ENCODE peak calls at places on chromosomes 6 and 20, in five cellular contexts. One of them, this sample, is unnamed.

GRCh38 chr6:25155221-25155620 is 124.0 kb upstream of the CARMIL1 start:
- DNase-seq in cardiac fibroblast: no peak
- DNase-seq in progenitor cell of endocrine pancreas: no peak
- DNase-seq in lung microvascular endothelial cell: no peak
- DNase-seq in left lobe of liver: no peak
- DNase-seq in this sample: no peak

GRCh38 chr20:31967830-31968249 is at the start of gene XKR7:
- DNase-seq in cardiac fibroblast: no peak
- DNase-seq in lung microvascular endothelial cell: no peak
- DNase-seq in left lobe of liver: no peak
- DNase-seq in progenitor cell of endocrine pancreas: no peak
- DNase-seq in this sample: no peak

GRCh38 chr6:129267028-129267427 is 384.1 kb downstream of the LAMA2 start:
- DNase-seq in progenitor cell of endocrine pancreas: no peak
- DNase-seq in lung microvascular endothelial cell: no peak
- DNase-seq in left lobe of liver: no peak
- DNase-seq in cardiac fibroblast: no peak
- DNase-seq in this sample: no peak

GRCh38 chr20:57708694-57709673 is 831 bp downstream of the PMEPA1 start:
- DNase-seq in cardiac fibroblast: peak
- DNase-seq in lung microvascular endothelial cell: peak
- DNase-seq in left lobe of liver: no peak
- DNase-seq in progenitor cell of endocrine pancreas: no peak
- DNase-seq in this sample: no peak

GRCh38 chr20:4151991-4152695 is 136.8 kb upstream of the RNF24 start:
- DNase-seq in left lobe of liver: no peak
- DNase-seq in cardiac fibroblast: no peak
- DNase-seq in progenitor cell of endocrine pancreas: no peak
- DNase-seq in lung microvascular endothelial cell: peak
- DNase-seq in this sample: no peak

GRCh38 chr20:59231124-59231804 is 67.6 kb downstream of the ZNF831 start:
- DNase-seq in left lobe of liver: no peak
- DNase-seq in progenitor cell of endocrine pancreas: no peak
- DNase-seq in cardiac fibroblast: no peak
- DNase-seq in lung microvascular endothelial cell: no peak
- DNase-seq in this sample: no peak

GRCh38 chr6:161631676-161632194 is 357.9 kb upstream of the AGPAT4 start:
- DNase-seq in progenitor cell of endocrine pancreas: no peak
- DNase-seq in cardiac fibroblast: peak
- DNase-seq in lung microvascular endothelial cell: no peak
- DNase-seq in left lobe of liver: no peak
- DNase-seq in this sample: peak

GRCh38 chr6:17974570-17975368 is 12.7 kb downstream of the KIF13A start:
- DNase-seq in left lobe of liver: no peak
- DNase-seq in lung microvascular endothelial cell: no peak
- DNase-seq in cardiac fibroblast: no peak
- DNase-seq in progenitor cell of endocrine pancreas: no peak
- DNase-seq in this sample: no peak

GRCh38 chr6:151609146-151609962 is 115.5 kb downstream of the CCDC170 start:
- DNase-seq in progenitor cell of endocrine pancreas: no peak
- DNase-seq in cardiac fibroblast: no peak
- DNase-seq in lung microvascular endothelial cell: peak
- DNase-seq in left lobe of liver: no peak
- DNase-seq in this sample: no peak

GRCh38 chr6:28988536-28989415 is 16.3 kb downstream of the ZNF311 start:
- DNase-seq in lung microvascular endothelial cell: peak
- DNase-seq in left lobe of liver: peak
- DNase-seq in progenitor cell of endocrine pancreas: peak
- DNase-seq in cardiac fibroblast: peak
- DNase-seq in this sample: peak

GRCh38 chr20:33177866-33178265 is 9.9 kb downstream of the BPIFA2 start:
- DNase-seq in progenitor cell of endocrine pancreas: no peak
- DNase-seq in cardiac fibroblast: no peak
- DNase-seq in lung microvascular endothelial cell: no peak
- DNase-seq in left lobe of liver: no peak
- DNase-seq in this sample: no peak

GRCh38 chr6:6331393-6331792 is 10.9 kb upstream of the F13A1 start:
- DNase-seq in cardiac fibroblast: no peak
- DNase-seq in progenitor cell of endocrine pancreas: no peak
- DNase-seq in left lobe of liver: no peak
- DNase-seq in lung microvascular endothelial cell: no peak
- DNase-seq in this sample: no peak

GRCh38 chr6:140283197-140283596 is 908.7 kb upstream of the CITED2 start:
- DNase-seq in cardiac fibroblast: no peak
- DNase-seq in left lobe of liver: no peak
- DNase-seq in progenitor cell of endocrine pancreas: no peak
- DNase-seq in lung microvascular endothelial cell: no peak
- DNase-seq in this sample: peak

GRCh38 chr6:138004423-138005287 is 102.6 kb downstream of the PERP start:
- DNase-seq in cardiac fibroblast: peak
- DNase-seq in progenitor cell of endocrine pancreas: no peak
- DNase-seq in lung microvascular endothelial cell: peak
- DNase-seq in left lobe of liver: no peak
- DNase-seq in this sample: peak

GRCh38 chr6:89360415-89360999 is 8.0 kb upstream of the UBE2J1 start:
- DNase-seq in lung microvascular endothelial cell: peak
- DNase-seq in left lobe of liver: no peak
- DNase-seq in cardiac fibroblast: peak
- DNase-seq in progenitor cell of endocrine pancreas: no peak
- DNase-seq in this sample: peak

GRCh38 chr6:47342824-47343223 is 33.1 kb upstream of the TNFRSF21 start:
- DNase-seq in progenitor cell of endocrine pancreas: no peak
- DNase-seq in lung microvascular endothelial cell: no peak
- DNase-seq in left lobe of liver: no peak
- DNase-seq in cardiac fibroblast: no peak
- DNase-seq in this sample: no peak

GRCh38 chr6:5851261-5851757 is 155.4 kb downstream of the NRN1 start:
- DNase-seq in progenitor cell of endocrine pancreas: peak
- DNase-seq in lung microvascular endothelial cell: peak
- DNase-seq in left lobe of liver: no peak
- DNase-seq in cardiac fibroblast: peak
- DNase-seq in this sample: no peak

GRCh38 chr20:34045294-34045693 is 51.6 kb downstream of the RALY start:
- DNase-seq in left lobe of liver: peak
- DNase-seq in progenitor cell of endocrine pancreas: no peak
- DNase-seq in lung microvascular endothelial cell: peak
- DNase-seq in cardiac fibroblast: peak
- DNase-seq in this sample: no peak

GRCh38 chr6:38262609-38263008 is 377.1 kb downstream of the BTBD9 start:
- DNase-seq in cardiac fibroblast: peak
- DNase-seq in progenitor cell of endocrine pancreas: no peak
- DNase-seq in lung microvascular endothelial cell: peak
- DNase-seq in left lobe of liver: no peak
- DNase-seq in this sample: peak

GRCh38 chr6:38310061-38310460 is 329.7 kb downstream of the BTBD9 start:
- DNase-seq in left lobe of liver: no peak
- DNase-seq in progenitor cell of endocrine pancreas: no peak
- DNase-seq in lung microvascular endothelial cell: no peak
- DNase-seq in cardiac fibroblast: no peak
- DNase-seq in this sample: no peak

GRCh38 chr6:10256113-10256690 is 158.7 kb downstream of the TFAP2A start:
- DNase-seq in cardiac fibroblast: peak
- DNase-seq in left lobe of liver: no peak
- DNase-seq in lung microvascular endothelial cell: no peak
- DNase-seq in progenitor cell of endocrine pancreas: no peak
- DNase-seq in this sample: no peak

GRCh38 chr6:66638099-66638498 is 931.1 kb upstream of the EYS start:
- DNase-seq in lung microvascular endothelial cell: no peak
- DNase-seq in left lobe of liver: no peak
- DNase-seq in cardiac fibroblast: no peak
- DNase-seq in progenitor cell of endocrine pancreas: no peak
- DNase-seq in this sample: no peak

GRCh38 chr20:990293-990959 is 11.7 kb downstream of the RSPO4 start:
- DNase-seq in cardiac fibroblast: no peak
- DNase-seq in left lobe of liver: no peak
- DNase-seq in lung microvascular endothelial cell: no peak
- DNase-seq in progenitor cell of endocrine pancreas: no peak
- DNase-seq in this sample: no peak

GRCh38 chr6:28078050-28078449 is 2.3 kb upstream of the ZNF165 start:
- DNase-seq in progenitor cell of endocrine pancreas: no peak
- DNase-seq in lung microvascular endothelial cell: no peak
- DNase-seq in cardiac fibroblast: no peak
- DNase-seq in left lobe of liver: no peak
- DNase-seq in this sample: no peak

GRCh38 chr6:140371360-140371870 is 997.0 kb upstream of the CITED2 start:
- DNase-seq in cardiac fibroblast: no peak
- DNase-seq in lung microvascular endothelial cell: peak
- DNase-seq in progenitor cell of endocrine pancreas: no peak
- DNase-seq in left lobe of liver: no peak
- DNase-seq in this sample: no peak

GRCh38 chr20:62808211-62808865 is 3.7 kb downstream of the OGFR start:
- DNase-seq in lung microvascular endothelial cell: peak
- DNase-seq in cardiac fibroblast: peak
- DNase-seq in left lobe of liver: no peak
- DNase-seq in progenitor cell of endocrine pancreas: peak
- DNase-seq in this sample: peak

GRCh38 chr20:41616228-41616627 is 1.9 kb downstream of the CHD6 start:
- DNase-seq in lung microvascular endothelial cell: no peak
- DNase-seq in progenitor cell of endocrine pancreas: no peak
- DNase-seq in left lobe of liver: no peak
- DNase-seq in cardiac fibroblast: peak
- DNase-seq in this sample: no peak

GRCh38 chr6:106733386-106733785 is 104.0 kb downstream of the QRSL1 start:
- DNase-seq in progenitor cell of endocrine pancreas: no peak
- DNase-seq in lung microvascular endothelial cell: no peak
- DNase-seq in cardiac fibroblast: no peak
- DNase-seq in left lobe of liver: no peak
- DNase-seq in this sample: no peak

GRCh38 chr20:1423625-1424106 is 30.8 kb upstream of the FKBP1A start:
- DNase-seq in lung microvascular endothelial cell: peak
- DNase-seq in left lobe of liver: no peak
- DNase-seq in cardiac fibroblast: peak
- DNase-seq in progenitor cell of endocrine pancreas: peak
- DNase-seq in this sample: peak

GRCh38 chr6:16020259-16020658 is 108.6 kb upstream of the MYLIP start:
- DNase-seq in progenitor cell of endocrine pancreas: no peak
- DNase-seq in cardiac fibroblast: no peak
- DNase-seq in left lobe of liver: no peak
- DNase-seq in lung microvascular endothelial cell: no peak
- DNase-seq in this sample: no peak

GRCh38 chr6:129619579-129620233 is 90.3 kb downstream of the ARHGAP18 start:
- DNase-seq in left lobe of liver: no peak
- DNase-seq in progenitor cell of endocrine pancreas: no peak
- DNase-seq in lung microvascular endothelial cell: no peak
- DNase-seq in cardiac fibroblast: no peak
- DNase-seq in this sample: no peak

GRCh38 chr20:37071481-37071911 is 24.3 kb downstream of the RBL1 start:
- DNase-seq in progenitor cell of endocrine pancreas: no peak
- DNase-seq in cardiac fibroblast: peak
- DNase-seq in left lobe of liver: no peak
- DNase-seq in lung microvascular endothelial cell: peak
- DNase-seq in this sample: peak

GRCh38 chr20:50625986-50626677 is 65.2 kb downstream of the RIPOR3 start:
- DNase-seq in cardiac fibroblast: peak
- DNase-seq in left lobe of liver: no peak
- DNase-seq in lung microvascular endothelial cell: peak
- DNase-seq in progenitor cell of endocrine pancreas: no peak
- DNase-seq in this sample: no peak

GRCh38 chr20:20710847-20711315 is 1.6 kb downstream of the RALGAPA2 start:
- DNase-seq in lung microvascular endothelial cell: no peak
- DNase-seq in left lobe of liver: peak
- DNase-seq in cardiac fibroblast: no peak
- DNase-seq in progenitor cell of endocrine pancreas: no peak
- DNase-seq in this sample: no peak

GRCh38 chr6:130760006-130760405 is 67.2 kb upstream of the SMLR1 start:
- DNase-seq in cardiac fibroblast: peak
- DNase-seq in left lobe of liver: no peak
- DNase-seq in progenitor cell of endocrine pancreas: no peak
- DNase-seq in lung microvascular endothelial cell: peak
- DNase-seq in this sample: no peak

GRCh38 chr6:169981051-169981450 is 229.6 kb downstream of the ERMARD start:
- DNase-seq in progenitor cell of endocrine pancreas: no peak
- DNase-seq in cardiac fibroblast: no peak
- DNase-seq in lung microvascular endothelial cell: no peak
- DNase-seq in left lobe of liver: no peak
- DNase-seq in this sample: no peak

This sample was measured in foreskin melanocyte.